ENCODE peak calls at places on chromosomes 11 and 22, in nine cellular contexts. S, Y, M, W, A, Z, G, V and T are unnamed samples.

GRCh38 chr11:119324124-119324665 is 7.3 kb upstream of the MCAM start:
- DNase-seq in M (no peak), A (no peak), Y (no peak), W (no peak), S (no peak), G (no peak), V (no peak), Z (no peak), T (no peak)

GRCh38 chr22:23751441-23751996 is 607 bp upstream of the ZNF70 start:
- DNase-seq in V (no peak), S (no peak), W (no peak), Z (no peak), A (no peak), M (no peak), G (no peak), Y (peak), T (no peak)

GRCh38 chr22:40040927-40041326 is 46.2 kb downstream of the FAM83F start:
- DNase-seq in Y (no peak), V (no peak), A (no peak), M (peak), Z (no peak), W (peak), S (peak), G (no peak), T (no peak)

GRCh38 chr11:130379276-130379675 is 49.1 kb downstream of the ADAMTS8 start:
- DNase-seq in M (no peak), W (no peak), V (no peak), Z (no peak), A (no peak), G (no peak), Y (no peak), S (no peak), T (no peak)

GRCh38 chr11:12846766-12847615 is 162.1 kb upstream of the RASSF10 start:
- DNase-seq in M (peak), Z (no peak), V (no peak), S (no peak), W (no peak), G (no peak), Y (no peak), A (no peak), T (no peak)

GRCh38 chr11:92638678-92639077 is 330.8 kb upstream of the MTNR1B start:
- DNase-seq in S (no peak), W (no peak), G (no peak), M (no peak), V (no peak), Z (no peak), Y (no peak), A (no peak), T (no peak)

GRCh38 chr11:86202013-86202336 is 42.6 kb upstream of the EED start:
- DNase-seq in W (no peak), Z (no peak), Y (no peak), M (no peak), G (no peak), A (no peak), V (no peak), S (no peak), T (no peak)

GRCh38 chr11:85855341-85855656 is at the start of gene CCDC83:
- DNase-seq in Z (no peak), G (no peak), A (no peak), V (no peak), S (no peak), M (no peak), W (no peak), Y (no peak), T (no peak)

GRCh38 chr11:76152741-76153608 is 53.3 kb downstream of the WNT11 start:
- DNase-seq in G (no peak), S (no peak), W (no peak), A (peak), M (peak), Z (no peak), V (no peak), Y (no peak), T (peak)

GRCh38 chr11:73331138-73331916 is 23.3 kb downstream of the ARHGEF17 start:
- DNase-seq in Y (no peak), Z (no peak), V (no peak), W (no peak), G (no peak), M (no peak), S (no peak), A (no peak), T (no peak)

GRCh38 chr11:19428206-19429001 is 187.7 kb upstream of the E2F8 start:
- DNase-seq in G (no peak), W (no peak), S (no peak), V (no peak), M (peak), A (no peak), Y (no peak), Z (no peak), T (no peak)

GRCh38 chr11:12502950-12503579 is 125.7 kb downstream of the PARVA start:
- DNase-seq in W (no peak), V (no peak), G (no peak), A (no peak), M (no peak), Z (no peak), S (peak), Y (no peak), T (no peak)

GRCh38 chr11:34364102-34364501 is 6.3 kb upstream of the ABTB2 start:
- DNase-seq in W (no peak), Y (no peak), A (no peak), V (no peak), G (no peak), Z (no peak), M (no peak), S (peak), T (no peak)

GRCh38 chr11:128095459-128096096 is 491.8 kb downstream of the ETS1 start:
- DNase-seq in V (no peak), Y (no peak), W (no peak), A (no peak), Z (peak), S (peak), M (no peak), G (no peak), T (no peak)

GRCh38 chr11:65454696-65455456 is 32.3 kb downstream of the NEAT1 start:
- DNase-seq in G (peak), V (peak), M (peak), Z (no peak), Y (peak), A (peak), W (peak), S (peak), T (peak)

GRCh38 chr11:64869571-64870175 is 8.7 kb downstream of the EHD1 start:
- DNase-seq in Y (peak), S (no peak), M (no peak), W (no peak), A (no peak), V (no peak), Z (no peak), G (no peak), T (no peak)

GRCh38 chr11:72012091-72012630 is 13.5 kb downstream of the IL18BP start:
- DNase-seq in S (no peak), M (no peak), A (no peak), Y (no peak), W (no peak), G (no peak), Z (no peak), V (no peak), T (no peak)

GRCh38 chr11:114044042-114044871 is 15.3 kb upstream of the ZBTB16 start:
- DNase-seq in Z (no peak), S (peak), Y (no peak), M (no peak), A (peak), V (no peak), W (no peak), G (no peak), T (no peak)

GRCh38 chr22:37166675-37167066 is 17.0 kb upstream of the IL2RB start:
- DNase-seq in A (peak), W (peak), M (peak), S (peak), Y (peak), G (peak), Z (peak), V (peak), T (peak)

GRCh38 chr11:130141561-130142341 is 17.8 kb upstream of the ST14 start:
- DNase-seq in S (peak), G (no peak), Y (no peak), Z (no peak), V (no peak), A (no peak), W (no peak), M (no peak), T (no peak)

GRCh38 chr11:34840736-34841386 is 75.3 kb downstream of the APIP start:
- DNase-seq in Z (no peak), M (peak), A (peak), V (peak), S (peak), Y (peak), W (no peak), G (no peak), T (peak)

GRCh38 chr11:63888170-63889086 is 28.5 kb downstream of the RCOR2 start:
- DNase-seq in V (peak), M (peak), Y (peak), A (peak), W (no peak), G (peak), Z (no peak), S (peak), T (peak)

GRCh38 chr22:26573026-26573662 is 16.8 kb downstream of the TPST2 start:
- DNase-seq in S (no peak), V (peak), G (no peak), M (no peak), W (no peak), Y (peak), A (no peak), Z (no peak), T (peak)

GRCh38 chr11:62539238-62539925 is 7.2 kb downstream of the AHNAK start:
- DNase-seq in Z (peak), Y (peak), S (peak), W (no peak), V (no peak), M (peak), A (no peak), G (peak), T (no peak)

GRCh38 chr11:6611092-6612007 is 666 bp downstream of the TAF10 start:
- DNase-seq in W (no peak), Z (no peak), G (no peak), Y (peak), M (no peak), A (no peak), V (no peak), S (peak), T (no peak)

GRCh38 chr11:73797457-73797856 is 9.8 kb downstream of the MRPL48 start:
- DNase-seq in A (no peak), G (no peak), W (peak), Z (no peak), V (no peak), S (no peak), Y (no peak), M (peak), T (no peak)

GRCh38 chr11:118259138-118259537 is 5.0 kb downstream of the MPZL2 start:
- DNase-seq in Z (no peak), A (no peak), S (no peak), Y (no peak), G (no peak), M (no peak), W (no peak), V (no peak), T (no peak)

GRCh38 chr11:33808228-33808828 is 34.0 kb upstream of the FBXO3 start:
- DNase-seq in W (peak), S (peak), A (peak), M (peak), G (peak), V (peak), Z (peak), Y (peak), T (peak)

GRCh38 chr11:83545494-83545893 is 259.3 kb upstream of the CCDC90B start:
- DNase-seq in A (no peak), G (no peak), Y (no peak), W (no peak), S (no peak), V (no peak), M (no peak), Z (no peak), T (no peak)

GRCh38 chr11:64101461-64101860 is 64.5 kb downstream of the MACROD1 start:
- DNase-seq in S (no peak), A (no peak), Y (no peak), W (no peak), V (no peak), M (no peak), Z (no peak), G (no peak), T (no peak)

GRCh38 chr11:66388746-66389386 is 17.3 kb upstream of the SLC29A2 start:
- DNase-seq in V (peak), Y (peak), G (peak), A (peak), M (peak), W (no peak), S (peak), Z (peak), T (peak)

GRCh38 chr11:60127311-60127811 is 38.9 kb downstream of the MS4A2 start:
- DNase-seq in Y (no peak), S (no peak), W (no peak), Z (no peak), M (no peak), V (no peak), A (no peak), G (no peak), T (no peak)

GRCh38 chr11:43942651-43943356 is 367 bp downstream of the C11orf96 start:
- DNase-seq in V (no peak), S (peak), Z (no peak), W (no peak), G (no peak), M (no peak), Y (peak), A (no peak), T (no peak)

GRCh38 chr11:2537010-2537695 is 92.3 kb downstream of the KCNQ1 start:
- DNase-seq in Z (no peak), G (no peak), A (no peak), S (no peak), M (no peak), Y (no peak), W (no peak), V (no peak), T (no peak)

GRCh38 chr22:25942989-25943411 is 201.0 kb downstream of the MYO18B start:
- DNase-seq in Z (no peak), A (no peak), S (no peak), Y (no peak), W (peak), M (peak), V (no peak), G (no peak), T (no peak)

GRCh38 chr11:705646-706438 is at the start of gene EPS8L2:
- DNase-seq in W (no peak), Y (no peak), G (no peak), S (no peak), A (no peak), V (no peak), M (peak), Z (no peak), T (no peak)

GRCh38 chr11:130611791-130612251 is 163.4 kb downstream of the ADAMTS15 start:
- DNase-seq in S (no peak), Y (no peak), V (no peak), W (no peak), Z (no peak), A (no peak), G (no peak), M (no peak), T (no peak)